ENCODE peak calls at places on chromosome 5, in six cellular contexts. F, L, G, X, Y and A are unnamed samples.

GRCh38 chr5:126044931-126045565 is 378.2 kb upstream of the GRAMD2B start:
- DNase-seq in Y (no peak), F (no peak), X (no peak), G (no peak), L (no peak), A (no peak)

GRCh38 chr5:113510836-113511451 is 2.5 kb upstream of the YTHDC2 start:
- DNase-seq in G (peak; percentile 69), Y (no peak), X (no peak), F (no peak), L (no peak), A (no peak)

GRCh38 chr5:54135042-54135441 is 175.3 kb downstream of the ARL15 start:
- DNase-seq in F (no peak), Y (no peak), L (no peak), X (no peak), G (peak; percentile 48), A (no peak)

GRCh38 chr5:32951878-32952277 is 240.8 kb downstream of the NPR3 start:
- DNase-seq in L (no peak), F (no peak), G (no peak), X (no peak), Y (no peak), A (no peak)

GRCh38 chr5:84825616-84826015 is 440.9 kb upstream of the EDIL3 start:
- DNase-seq in G (peak; percentile 82), X (no peak), F (no peak), Y (no peak), L (no peak), A (no peak)

GRCh38 chr5:10704949-10705621 is 55.9 kb downstream of the DAP start:
- DNase-seq in L (no peak), G (peak; percentile 86), X (no peak), F (no peak), Y (no peak), A (no peak)

GRCh38 chr5:150584561-150585335 is 55.7 kb upstream of the SYNPO start:
- DNase-seq in F (no peak), L (peak; percentile 27), X (no peak), G (no peak), Y (no peak), A (no peak)

GRCh38 chr5:15789661-15790060 is 289.7 kb downstream of the FBXL7 start:
- DNase-seq in G (peak; percentile 30), Y (no peak), L (no peak), X (no peak), F (no peak), A (no peak)

GRCh38 chr5:43192558-43193170 is 639 bp downstream of the NIM1K start:
- DNase-seq in Y (no peak), G (peak; percentile 27), F (no peak), L (peak; percentile 64), X (no peak), A (no peak)

GRCh38 chr5:607541-608285 is 4.4 kb upstream of the CEP72 start:
- DNase-seq in L (no peak), G (no peak), X (no peak), Y (no peak), F (peak; percentile 38), A (peak; percentile 86)